ENCODE peak calls at places on chromosomes 2 and 18, in ten cellular contexts. W, M, B, Q, P, S, I, H, N and D are unnamed samples.

GRCh38 chr2:206989306-206989705 is 50.0 kb downstream of the CPO start:
- DNase-seq in Q (no peak), S (peak; percentile 55), W (peak; percentile 37), N (peak; percentile 64), B (peak; percentile 26), P (no peak), I (peak; percentile 77), M (no peak), H (no peak), D (no peak)

GRCh38 chr2:8513601-8514273 is 168.1 kb upstream of the ID2 start:
- DNase-seq in P (no peak), N (no peak), W (no peak), Q (no peak), H (no peak), I (no peak), S (no peak), B (no peak), M (no peak), D (no peak)

GRCh38 chr18:75360206-75360605 is 67.3 kb downstream of the SMIM21 start:
- DNase-seq in B (no peak), M (peak; percentile 23), I (no peak), Q (no peak), H (no peak), N (no peak), S (no peak), W (no peak), P (no peak), D (no peak)

GRCh38 chr2:37326285-37326684 is 1.7 kb upstream of the PRKD3 start:
- DNase-seq in W (peak; percentile 93), M (peak; percentile 71), Q (no peak), H (no peak), S (no peak), I (no peak), N (no peak), P (no peak), B (peak; percentile 55), D (no peak)

GRCh38 chr2:35785564-35785963 is 570.0 kb upstream of the CRIM1 start:
- DNase-seq in P (no peak), N (no peak), S (no peak), Q (no peak), W (no peak), I (no peak), B (no peak), M (no peak), H (no peak), D (no peak)

GRCh38 chr2:48415765-48416515 is 114.0 kb upstream of the STON1 start:
- DNase-seq in I (no peak), Q (no peak), H (no peak), P (no peak), W (peak; percentile 6), B (peak; percentile 69), S (no peak), M (no peak), N (peak; percentile 47), D (no peak)

GRCh38 chr18:78584167-78585022 is 395.2 kb upstream of the SALL3 start:
- DNase-seq in M (no peak), N (no peak), B (no peak), Q (no peak), S (no peak), P (no peak), W (no peak), H (no peak), I (no peak), D (no peak)

GRCh38 chr2:168060956-168061750 is 186.2 kb downstream of the STK39 start:
- DNase-seq in N (no peak), Q (no peak), S (no peak), H (no peak), I (no peak), B (no peak), M (peak; percentile 37), W (peak; percentile 62), P (no peak), D (no peak)

GRCh38 chr2:49954074-49954473 is 799.8 kb upstream of the FSHR start:
- DNase-seq in P (no peak), H (no peak), Q (no peak), I (no peak), B (no peak), N (no peak), W (no peak), S (no peak), M (no peak), D (no peak)

GRCh38 chr2:235747868-235748144 is 254.0 kb downstream of the AGAP1 start:
- DNase-seq in I (no peak), Q (no peak), S (no peak), H (peak; percentile 79), B (no peak), W (peak; percentile 58), N (no peak), M (no peak), P (no peak), D (no peak)

GRCh38 chr2:112182581-112183034 is 44.4 kb downstream of the FBLN7 start:
- DNase-seq in B (no peak), P (no peak), Q (peak; percentile 47), W (no peak), S (no peak), H (no peak), N (peak; percentile 40), M (no peak), I (no peak), D (no peak)

GRCh38 chr2:231597014-231597611 is 4.4 kb downstream of the TEX44 start:
- DNase-seq in B (no peak), N (no peak), I (no peak), W (peak; percentile 84), P (no peak), Q (no peak), H (no peak), M (peak; percentile 34), S (no peak), D (no peak)

GRCh38 chr2:95323347-95324155 is 26.4 kb downstream of the KCNIP3 start:
- DNase-seq in I (peak; percentile 68), Q (no peak), S (no peak), B (peak; percentile 16), H (no peak), P (no peak), N (peak; percentile 52), M (peak; percentile 18), W (peak; percentile 63), D (no peak)

DNA sequence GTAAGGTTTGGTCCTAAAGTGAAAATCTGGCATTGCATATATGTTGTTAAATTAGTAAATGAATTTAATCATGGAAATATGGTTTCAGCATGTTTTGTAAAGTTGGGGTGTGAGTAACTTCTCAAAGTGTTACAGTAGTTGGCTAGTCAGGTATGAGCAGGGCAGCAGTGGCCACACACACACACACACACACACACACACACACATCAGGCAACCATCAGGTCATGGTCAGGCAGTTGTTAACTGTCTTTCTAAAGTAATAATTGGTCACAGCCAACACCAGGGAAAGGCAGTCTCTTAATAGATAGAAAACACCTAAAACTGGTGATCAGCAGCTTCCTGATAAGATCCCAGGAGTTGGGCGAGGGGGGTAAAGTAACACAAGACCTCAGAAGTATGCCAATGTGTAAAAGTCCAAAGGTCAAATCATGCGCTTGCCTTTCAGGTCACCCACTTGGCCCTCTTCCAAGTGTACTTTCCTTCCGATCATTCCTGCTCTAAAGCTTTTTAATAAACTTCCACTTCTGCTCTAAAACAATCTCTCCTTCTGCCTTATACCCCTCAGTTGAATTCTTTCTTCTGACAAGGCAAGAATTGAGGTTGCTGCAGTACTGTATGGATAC is 254.5 kb downstream of the METTL4 start:
- DNase-seq in W (no peak), P (no peak), N (no peak), H (no peak), M (no peak), S (no peak), Q (no peak), B (no peak), I (no peak), D (no peak)
- H3K4me1 ChIP-seq in W (no peaks in the 10 kb centered on the region), P (no peaks in the 10 kb centered on the region), N (peaks cover 10% of the 10 kb centered on the region), H (no peaks in the 10 kb centered on the region), M (no peaks in the 10 kb centered on the region), S (no peaks in the 10 kb centered on the region), Q (no peaks in the 10 kb centered on the region), B (no peaks in the 10 kb centered on the region), I (peaks cover 6% of the 10 kb centered on the region), D (no peaks in the 10 kb centered on the region)

GRCh38 chr2:22274611-22275010 is 1110.4 kb upstream of the KLHL29 start:
- DNase-seq in B (no peak), P (no peak), W (no peak), H (no peak), Q (no peak), N (no peak), M (no peak), I (no peak), S (no peak), D (no peak)
- H3K4me1 ChIP-seq in B (no peaks in the 10 kb centered on the region), P (no peaks in the 10 kb centered on the region), W (no peaks in the 10 kb centered on the region), H (no peaks in the 10 kb centered on the region), Q (no peaks in the 10 kb centered on the region), N (no peaks in the 10 kb centered on the region), M (no peaks in the 10 kb centered on the region), I (peaks cover 11% of the 10 kb centered on the region), S (no peaks in the 10 kb centered on the region), D (no peaks in the 10 kb centered on the region)

GRCh38 chr2:105403785-105404698 is 5.2 kb upstream of the FHL2 start:
- DNase-seq in I (no peak), W (peak; percentile 96), B (no peak), N (no peak), S (no peak), H (peak; percentile 99), P (no peak), Q (no peak), M (peak; percentile 99), D (no peak)
- H3K4me1 ChIP-seq in I (no peaks in the 10 kb centered on the region), W (peaks cover 42% of the 10 kb centered on the region), B (peaks cover 3% of the 10 kb centered on the region), N (no peaks in the 10 kb centered on the region), S (no peaks in the 10 kb centered on the region), H (peaks cover 58% of the 10 kb centered on the region), P (no peaks in the 10 kb centered on the region), Q (peaks cover 5% of the 10 kb centered on the region), M (peaks cover 10% of the 10 kb centered on the region), D (peaks cover 3% of the 10 kb centered on the region)

GRCh38 chr2:41720298-41720697 is 327.5 kb upstream of the PKDCC start:
- DNase-seq in W (no peak), N (no peak), M (no peak), H (no peak), I (no peak), P (no peak), S (no peak), B (peak; percentile 62), Q (no peak), D (no peak)

GRCh38 chr2:41717883-41718282 is 329.9 kb upstream of the PKDCC start:
- DNase-seq in Q (no peak), P (no peak), W (no peak), H (peak; percentile 48), I (no peak), M (peak; percentile 13), N (no peak), B (no peak), S (no peak), D (no peak)

GRCh38 chr2:41720702-41721344 is 327.0 kb upstream of the PKDCC start:
- DNase-seq in N (no peak), P (no peak), S (no peak), H (no peak), M (peak; percentile 20), W (no peak), Q (no peak), I (no peak), B (no peak), D (no peak)

GRCh38 chr2:41718703-41719102 is 329.1 kb upstream of the PKDCC start:
- DNase-seq in H (no peak), M (no peak), P (no peak), I (no peak), S (no peak), Q (no peak), W (no peak), N (no peak), B (no peak), D (no peak)

DNA sequence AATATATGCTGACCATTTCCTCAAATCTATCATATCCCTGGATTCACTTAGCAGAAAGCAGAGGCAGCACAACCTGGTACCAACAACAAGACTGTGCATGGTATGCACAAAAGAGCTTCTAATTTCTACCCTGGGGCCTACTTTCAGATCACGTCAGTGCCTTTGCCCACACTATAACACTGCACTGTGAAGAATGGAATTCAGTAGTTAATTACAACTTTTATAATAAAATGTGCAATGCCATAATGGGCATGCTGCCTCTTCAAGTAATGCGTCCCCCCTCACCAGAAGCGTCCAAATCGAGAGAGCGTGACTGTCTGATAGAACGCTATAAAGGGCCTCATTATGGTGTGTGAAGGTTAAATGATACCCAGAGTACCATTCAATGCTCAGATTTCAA is 328.1 kb upstream of the PKDCC start:
- DNase-seq in I (no peak), S (no peak), H (no peak), N (no peak), Q (no peak), B (no peak), P (no peak), M (no peak), W (no peak), D (no peak)
- H3K4me1 ChIP-seq in I (no peaks in the 10 kb centered on the region), S (no peaks in the 10 kb centered on the region), H (peaks cover 48% of the 10 kb centered on the region), N (peaks cover 13% of the 10 kb centered on the region), Q (peaks cover 14% of the 10 kb centered on the region), B (peaks cover 21% of the 10 kb centered on the region), P (no peaks in the 10 kb centered on the region), M (no peaks in the 10 kb centered on the region), W (no peaks in the 10 kb centered on the region), D (no peaks in the 10 kb centered on the region)